ENCODE peak calls at places on chromosomes 3 and 15, in seven cellular contexts. L is Panc1; Y is NCI-H1105 treated with DMSO at 0.1 percent for 48 hours; H is activated CD4-positive, alpha-beta T cell treated with anti-CD3 and anti-CD28 coated beads, Interleukin-2, amount 10 ng/mL, durations not matched to agents 7 days and 5 days; F is EL; N is AG04449; R is NCI-H69. Q is an unnamed sample.

GRCh38 chr3:105304487-105304886 is 62.2 kb upstream of the ALCAM start:
- DNase-seq in H (no peak), N (peak; percentile 23), Y (no peak), L (no peak), R (no peak), F (peak; percentile 8), Q (no peak)

GRCh38 chr15:78715930-78716329 is 74.9 kb upstream of the CHRNB4 start:
- DNase-seq in L (no peak), R (no peak), H (no peak), Y (no peak), N (peak; percentile 12), F (peak; percentile 68), Q (no peak)

GRCh38 chr3:184255291-184256039 is 5.9 kb downstream of the CAMK2N2 start:
- DNase-seq in Y (no peak), R (no peak), F (no peak), N (no peak), H (no peak), L (no peak), Q (no peak)

GRCh38 chr15:60392601-60392985 is 5.2 kb downstream of the ANXA2 start:
- DNase-seq in R (peak; percentile 68), L (no peak), F (peak; percentile 80), H (peak; percentile 43), N (no peak), Y (no peak), Q (no peak)

GRCh38 chr3:90005448-90005847 is 898.0 kb downstream of the EPHA3 start:
- DNase-seq in Y (no peak), N (no peak), R (no peak), H (no peak), F (no peak), L (no peak), Q (no peak)

GRCh38 chr3:33372218-33373081 is 67.8 kb downstream of the UBP1 start:
- DNase-seq in N (no peak), Y (peak; percentile 18), R (peak; percentile 39), F (peak; percentile 77), H (peak; percentile 61), L (peak; percentile 46), Q (no peak)

GRCh38 chr3:15113884-15114283 is 14.9 kb upstream of the RBSN start:
- DNase-seq in H (no peak), R (no peak), L (no peak), F (no peak), N (no peak), Y (no peak), Q (no peak)

GRCh38 chr3:106088899-106089298 is 220.1 kb upstream of the CBLB start:
- DNase-seq in Y (no peak), F (no peak), L (no peak), N (no peak), H (no peak), R (no peak), Q (no peak)

GRCh38 chr3:14522768-14523167 is 17.4 kb downstream of the GRIP2 start:
- DNase-seq in Y (no peak), R (no peak), N (no peak), L (no peak), F (no peak), H (no peak), Q (no peak)

GRCh38 chr3:73215286-73215685 is 153.8 kb downstream of the EBLN2 start:
- DNase-seq in R (no peak), L (no peak), H (no peak), N (no peak), Y (no peak), F (no peak), Q (no peak)

GRCh38 chr3:176855901-176856486 is 341.3 kb downstream of the TBL1XR1 start:
- DNase-seq in R (peak; percentile 41), L (no peak), F (no peak), N (no peak), Y (no peak), H (no peak), Q (no peak)

GRCh38 chr3:10599444-10599843 is 94.1 kb upstream of the ATP2B2 start:
- DNase-seq in Y (peak; percentile 61), H (no peak), F (no peak), L (no peak), N (no peak), R (no peak), Q (no peak)

GRCh38 chr15:88714782-88715372 is 76.1 kb downstream of the ISG20 start:
- DNase-seq in N (no peak), R (no peak), H (no peak), L (no peak), F (no peak), Y (no peak), Q (no peak)

GRCh38 chr3:36075491-36075890 is 304.8 kb upstream of the STAC start:
- DNase-seq in N (no peak), H (no peak), F (peak; percentile 2), R (no peak), Y (no peak), L (no peak), Q (no peak)

GRCh38 chr3:109553573-109554371 is 216.4 kb upstream of the DPPA4 start:
- DNase-seq in F (peak; percentile 72), L (no peak), Y (peak; percentile 3), H (no peak), N (no peak), R (no peak), Q (no peak)

GRCh38 chr3:36907911-36908646 is 36.8 kb downstream of the TRANK1 start:
- DNase-seq in R (no peak), H (peak; percentile 77), N (no peak), Y (no peak), F (peak; percentile 60), L (peak; percentile 46), Q (peak; percentile 21)

GRCh38 chr3:194189243-194189791 is 53.4 kb downstream of the HES1 start:
- DNase-seq in H (no peak), R (no peak), N (no peak), F (no peak), L (no peak), Y (no peak), Q (no peak)

GRCh38 chr3:138474163-138474562 is 39.7 kb downstream of the ESYT3 start:
- DNase-seq in N (no peak), R (no peak), Y (peak; percentile 38), F (no peak), L (no peak), H (no peak), Q (no peak)

GRCh38 chr3:108271626-108272025 is 24.7 kb upstream of the HHLA2 start:
- DNase-seq in F (no peak), R (no peak), L (no peak), H (no peak), N (no peak), Y (no peak), Q (no peak)

GRCh38 chr3:72694398-72694797 is 153.8 kb downstream of the SHQ1 start:
- DNase-seq in H (no peak), N (no peak), L (no peak), Y (no peak), R (no peak), F (peak; percentile 38), Q (no peak)

GRCh38 chr15:77851696-77852095 is 219.0 kb upstream of the LINGO1 start:
- DNase-seq in L (no peak), Y (peak; percentile 23), R (peak; percentile 73), F (no peak), H (no peak), N (no peak), Q (no peak)

GRCh38 chr3:159787191-159787590 is 201.4 kb upstream of the IL12A start:
- DNase-seq in N (no peak), F (peak; percentile 83), Y (no peak), R (peak; percentile 83), L (peak; percentile 80), H (no peak), Q (peak; percentile 67)

GRCh38 chr3:20054549-20054987 is 14.3 kb downstream of the KAT2B start:
- DNase-seq in Y (peak; percentile 5), L (peak; percentile 95), N (peak; percentile 31), R (peak; percentile 84), H (peak; percentile 68), F (peak; percentile 87), Q (no peak)

GRCh38 chr3:79414821-79415220 is 353.0 kb downstream of the ROBO1 start:
- DNase-seq in R (no peak), Y (no peak), L (no peak), F (peak; percentile 22), N (no peak), H (no peak), Q (peak; percentile 10)

GRCh38 chr15:74182131-74182530 is 8.6 kb downstream of the ISLR start:
- DNase-seq in N (no peak), H (no peak), R (no peak), Y (no peak), L (no peak), F (no peak), Q (no peak)

GRCh38 chr3:60456180-60456579 is 795.1 kb downstream of the FHIT start:
- DNase-seq in Y (no peak), L (no peak), N (no peak), H (no peak), R (no peak), F (no peak), Q (no peak)

GRCh38 chr15:78177447-78177873 is 28.3 kb downstream of the IDH3A start:
- DNase-seq in R (peak; percentile 58), F (peak; percentile 30), N (no peak), L (peak; percentile 25), H (peak; percentile 41), Y (no peak), Q (no peak)

GRCh38 chr15:63729115-63729884 is 104.4 kb downstream of the HERC1 start:
- DNase-seq in N (no peak), Y (no peak), L (no peak), F (no peak), H (no peak), R (no peak), Q (no peak)

GRCh38 chr3:14775574-14775973 is 43.2 kb upstream of the FGD5 start:
- DNase-seq in L (no peak), N (no peak), H (no peak), F (no peak), Y (no peak), R (no peak), Q (no peak)

GRCh38 chr15:74957301-74958035 is 896 bp upstream of the RPP25 start:
- DNase-seq in F (peak; percentile 53), R (peak; percentile 81), L (no peak), N (no peak), H (no peak), Y (no peak), Q (no peak)

GRCh38 chr3:186144257-186144656 is 35.4 kb upstream of the ETV5 start:
- DNase-seq in R (no peak), H (no peak), N (no peak), Y (no peak), L (no peak), F (no peak), Q (no peak)

GRCh38 chr15:26981492-26981891 is 10.5 kb downstream of the GABRG3 start:
- DNase-seq in R (no peak), N (no peak), H (no peak), L (no peak), F (no peak), Y (no peak), Q (no peak)

GRCh38 chr15:76678766-76679165 is 226.4 kb downstream of the SCAPER start:
- DNase-seq in H (no peak), L (no peak), F (peak; percentile 14), R (no peak), Y (no peak), N (peak; percentile 28), Q (no peak)

GRCh38 chr15:80804970-80805495 is 25.9 kb downstream of the CEMIP start:
- DNase-seq in L (no peak), F (no peak), Y (peak; percentile 54), H (peak; percentile 13), N (no peak), R (peak; percentile 88), Q (no peak)

GRCh38 chr15:73599934-73600333 is 33.3 kb downstream of the NPTN start:
- DNase-seq in R (peak; percentile 2), Y (no peak), N (no peak), L (peak; percentile 60), F (peak; percentile 63), H (no peak), Q (no peak)

GRCh38 chr15:89662893-89663673 is 7.8 kb upstream of the KIF7 start:
- DNase-seq in L (no peak), Y (no peak), R (no peak), H (no peak), F (peak; percentile 97), N (peak; percentile 66), Q (peak; percentile 72)

GRCh38 chr15:79283252-79284048 is 928 bp downstream of the ANKRD34C start:
- DNase-seq in Y (no peak), L (no peak), H (peak; percentile 39), N (no peak), F (peak; percentile 31), R (peak; percentile 24), Q (no peak)

GRCh38 chr15:27527490-27528067 is 556.6 kb downstream of the GABRG3 start:
- DNase-seq in N (no peak), F (no peak), L (no peak), R (no peak), H (no peak), Y (no peak), Q (no peak)